ENCODE peak calls at places on chromosomes 2 and 18, in nine cellular contexts. One of them, this sample, is unnamed.

GRCh38 chr2:98664323-98664722 is 55.9 kb downstream of the UNC50 start:
- DNase-seq in AG10803: peak
- DNase-seq in fibroblast of mammary gland: peak
- DNase-seq in Calu3: peak
- DNase-seq in DND-41: peak
- DNase-seq in foreskin fibroblast: no peak
- DNase-seq in dorsolateral prefrontal cortex: no peak
- DNase-seq in esophagus squamous epithelium: no peak
- DNase-seq in stomach: no peak
- DNase-seq in this sample: no peak

GRCh38 chr2:160063895-160064577 is 1.6 kb upstream of the PLA2R1 start:
- DNase-seq in DND-41: no peak
- DNase-seq in esophagus squamous epithelium: no peak
- DNase-seq in fibroblast of mammary gland: no peak
- DNase-seq in Calu3: no peak
- DNase-seq in AG10803: no peak
- DNase-seq in stomach: no peak
- DNase-seq in foreskin fibroblast: no peak
- DNase-seq in dorsolateral prefrontal cortex: no peak
- DNase-seq in this sample: no peak

GRCh38 chr18:48328473-48329205 is 80.5 kb downstream of the ZBTB7C start:
- DNase-seq in esophagus squamous epithelium: no peak
- DNase-seq in foreskin fibroblast: peak
- DNase-seq in DND-41: no peak
- DNase-seq in fibroblast of mammary gland: peak
- DNase-seq in AG10803: peak
- DNase-seq in stomach: no peak
- DNase-seq in dorsolateral prefrontal cortex: no peak
- DNase-seq in Calu3: no peak
- DNase-seq in this sample: no peak

GRCh38 chr2:99756059-99756458 is 266.2 kb upstream of the REV1 start:
- DNase-seq in stomach: no peak
- DNase-seq in dorsolateral prefrontal cortex: no peak
- DNase-seq in fibroblast of mammary gland: no peak
- DNase-seq in AG10803: no peak
- DNase-seq in esophagus squamous epithelium: no peak
- DNase-seq in foreskin fibroblast: no peak
- DNase-seq in Calu3: no peak
- DNase-seq in DND-41: no peak
- DNase-seq in this sample: no peak

GRCh38 chr2:240256704-240257637 is 116.5 kb upstream of the OTOS start:
- DNase-seq in stomach: no peak
- DNase-seq in AG10803: no peak
- DNase-seq in Calu3: no peak
- DNase-seq in fibroblast of mammary gland: no peak
- DNase-seq in DND-41: no peak
- DNase-seq in dorsolateral prefrontal cortex: no peak
- DNase-seq in foreskin fibroblast: no peak
- DNase-seq in esophagus squamous epithelium: no peak
- DNase-seq in this sample: no peak

GRCh38 chr2:187567126-187567525 is 12.9 kb upstream of the TFPI start:
- DNase-seq in Calu3: no peak
- DNase-seq in dorsolateral prefrontal cortex: no peak
- DNase-seq in DND-41: no peak
- DNase-seq in stomach: no peak
- DNase-seq in AG10803: peak
- DNase-seq in foreskin fibroblast: peak
- DNase-seq in esophagus squamous epithelium: no peak
- DNase-seq in fibroblast of mammary gland: peak
- DNase-seq in this sample: no peak

GRCh38 chr2:151408788-151409600 is 708 bp upstream of the RIF1 start:
- DNase-seq in dorsolateral prefrontal cortex: no peak
- DNase-seq in esophagus squamous epithelium: no peak
- DNase-seq in DND-41: no peak
- DNase-seq in stomach: no peak
- DNase-seq in fibroblast of mammary gland: no peak
- DNase-seq in foreskin fibroblast: no peak
- DNase-seq in AG10803: no peak
- DNase-seq in Calu3: no peak
- DNase-seq in this sample: no peak

GRCh38 chr18:13500891-13501887 is 225.2 kb downstream of the FAM210A start:
- DNase-seq in esophagus squamous epithelium: no peak
- DNase-seq in foreskin fibroblast: peak
- DNase-seq in fibroblast of mammary gland: peak
- DNase-seq in dorsolateral prefrontal cortex: no peak
- DNase-seq in stomach: peak
- DNase-seq in Calu3: peak
- DNase-seq in DND-41: peak
- DNase-seq in AG10803: peak
- DNase-seq in this sample: no peak

GRCh38 chr2:137380610-137381009 is 583.7 kb upstream of the HNMT start:
- DNase-seq in fibroblast of mammary gland: no peak
- DNase-seq in esophagus squamous epithelium: no peak
- DNase-seq in foreskin fibroblast: no peak
- DNase-seq in dorsolateral prefrontal cortex: no peak
- DNase-seq in stomach: no peak
- DNase-seq in AG10803: peak
- DNase-seq in Calu3: no peak
- DNase-seq in DND-41: no peak
- DNase-seq in this sample: no peak

GRCh38 chr18:60686142-60686541 is 313.6 kb upstream of the MC4R start:
- DNase-seq in Calu3: no peak
- DNase-seq in fibroblast of mammary gland: no peak
- DNase-seq in AG10803: no peak
- DNase-seq in esophagus squamous epithelium: no peak
- DNase-seq in DND-41: no peak
- DNase-seq in foreskin fibroblast: no peak
- DNase-seq in dorsolateral prefrontal cortex: no peak
- DNase-seq in stomach: no peak
- DNase-seq in this sample: no peak

GRCh38 chr18:60684843-60685513 is 312.4 kb upstream of the MC4R start:
- DNase-seq in foreskin fibroblast: peak
- DNase-seq in AG10803: peak
- DNase-seq in esophagus squamous epithelium: no peak
- DNase-seq in dorsolateral prefrontal cortex: no peak
- DNase-seq in DND-41: no peak
- DNase-seq in fibroblast of mammary gland: peak
- DNase-seq in Calu3: no peak
- DNase-seq in stomach: no peak
- DNase-seq in this sample: no peak
- TF ChIP-seq CTCF in foreskin fibroblast: peak
- TF ChIP-seq CTCF in AG10803: peak
- TF ChIP-seq CTCF in esophagus squamous epithelium: peak
- TF ChIP-seq CTCF in dorsolateral prefrontal cortex: peak
- TF ChIP-seq CTCF in DND-41: peak
- TF ChIP-seq CTCF in fibroblast of mammary gland: peak
- TF ChIP-seq CTCF in Calu3: peak
- TF ChIP-seq CTCF in stomach: no peak
- TF ChIP-seq CTCF in this sample: no peak

DNA sequence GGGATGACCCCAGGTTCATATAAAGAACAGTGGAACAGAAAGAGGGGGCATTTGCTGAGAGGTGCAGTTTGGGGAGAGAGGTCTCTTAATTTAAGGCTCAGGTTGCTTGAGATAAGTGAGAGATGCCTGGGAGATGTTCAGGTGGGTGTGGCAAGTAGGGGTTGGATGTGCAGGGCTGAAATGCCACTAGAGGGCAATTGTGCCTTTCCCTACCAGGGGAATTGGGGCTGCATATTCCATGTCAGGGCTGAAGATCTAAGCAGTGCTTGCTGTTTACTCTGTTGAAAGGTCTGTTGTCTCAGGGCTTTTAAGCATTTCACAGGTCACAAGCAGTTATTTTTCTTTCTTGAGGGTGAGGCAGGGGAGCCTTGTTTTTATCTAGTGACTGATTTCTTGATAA is 7.8 kb downstream of the CCDC85A start:
- DNase-seq in AG10803: peak
- DNase-seq in foreskin fibroblast: no peak
- DNase-seq in dorsolateral prefrontal cortex: no peak
- DNase-seq in DND-41: no peak
- DNase-seq in stomach: no peak
- DNase-seq in Calu3: peak
- DNase-seq in fibroblast of mammary gland: peak
- DNase-seq in esophagus squamous epithelium: no peak
- DNase-seq in this sample: no peak
- TF ChIP-seq CTCF in AG10803: peak
- TF ChIP-seq CTCF in foreskin fibroblast: peak
- TF ChIP-seq CTCF in dorsolateral prefrontal cortex: peak
- TF ChIP-seq CTCF in DND-41: peak
- TF ChIP-seq CTCF in stomach: no peak
- TF ChIP-seq CTCF in Calu3: peak
- TF ChIP-seq CTCF in fibroblast of mammary gland: peak
- TF ChIP-seq CTCF in esophagus squamous epithelium: peak
- TF ChIP-seq CTCF in this sample: no peak

DNA sequence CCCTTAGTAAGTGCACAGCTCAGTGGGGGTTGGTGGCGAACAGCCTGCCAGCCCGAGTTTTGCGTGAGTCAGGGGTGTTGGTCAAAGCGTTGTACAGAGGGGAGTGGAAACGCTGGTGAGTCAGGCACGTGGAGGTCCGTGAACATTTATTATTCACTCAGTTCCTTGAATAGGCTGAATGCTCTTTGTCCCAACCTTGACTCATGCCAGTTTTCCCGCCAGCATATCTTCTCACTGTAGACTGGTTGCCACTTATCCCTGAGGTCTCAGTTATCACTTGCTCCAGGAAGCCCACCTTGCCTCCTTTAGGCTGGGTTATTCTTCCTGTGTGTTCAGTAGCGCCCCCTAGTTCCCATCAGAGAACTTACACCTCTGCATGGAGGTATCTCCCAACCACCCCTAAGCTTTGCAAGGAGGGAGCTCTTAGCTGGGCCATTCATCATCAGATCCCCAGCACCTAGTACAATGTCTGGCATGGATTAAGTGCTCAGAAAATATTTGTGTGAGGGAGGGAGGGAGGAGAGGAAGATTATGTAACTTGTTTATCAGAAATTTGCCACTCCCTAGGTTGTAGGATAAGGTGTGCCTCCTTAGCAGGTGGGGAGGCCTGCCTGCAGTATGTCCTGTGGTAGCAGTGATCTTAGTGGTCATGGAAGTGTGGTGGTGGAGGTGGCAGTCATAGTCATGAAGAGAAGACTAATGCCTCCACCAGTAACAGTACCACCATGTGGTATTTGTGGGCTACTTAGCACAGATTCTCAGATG is 72.1 kb downstream of the CABLES1 start:
- DNase-seq in dorsolateral prefrontal cortex: no peak
- DNase-seq in AG10803: no peak
- DNase-seq in esophagus squamous epithelium: no peak
- DNase-seq in Calu3: no peak
- DNase-seq in fibroblast of mammary gland: peak
- DNase-seq in foreskin fibroblast: no peak
- DNase-seq in stomach: peak
- DNase-seq in DND-41: no peak
- DNase-seq in this sample: no peak
- TF ChIP-seq CTCF in dorsolateral prefrontal cortex: no peak
- TF ChIP-seq CTCF in AG10803: peak
- TF ChIP-seq CTCF in esophagus squamous epithelium: peak
- TF ChIP-seq CTCF in Calu3: peak
- TF ChIP-seq CTCF in fibroblast of mammary gland: peak
- TF ChIP-seq CTCF in foreskin fibroblast: no peak
- TF ChIP-seq CTCF in stomach: no peak
- TF ChIP-seq CTCF in DND-41: peak
- TF ChIP-seq CTCF in this sample: no peak

DNA sequence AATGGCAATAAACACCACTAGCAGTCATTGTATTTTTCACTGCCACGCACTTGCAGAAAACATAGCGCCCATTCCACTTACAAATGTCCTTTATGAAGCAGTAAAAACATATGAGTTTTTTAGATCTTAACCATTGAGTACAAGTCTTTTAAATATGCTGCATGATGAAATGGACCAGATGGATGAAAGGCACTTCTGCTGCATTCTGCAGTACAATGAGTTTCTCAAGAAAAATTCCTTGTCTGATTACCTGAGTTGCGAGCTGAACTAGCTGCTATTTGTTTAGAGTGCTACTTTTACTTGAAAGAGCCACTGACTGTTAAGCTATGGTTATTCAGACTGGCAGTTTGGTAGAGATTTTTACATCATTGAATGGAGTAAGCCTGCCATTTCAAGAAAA is 825.5 kb upstream of the ACVR2A start:
- DNase-seq in stomach: no peak
- DNase-seq in AG10803: no peak
- DNase-seq in dorsolateral prefrontal cortex: no peak
- DNase-seq in Calu3: no peak
- DNase-seq in esophagus squamous epithelium: no peak
- DNase-seq in foreskin fibroblast: no peak
- DNase-seq in DND-41: no peak
- DNase-seq in fibroblast of mammary gland: no peak
- DNase-seq in this sample: no peak
- TF ChIP-seq CTCF in stomach: no peak
- TF ChIP-seq CTCF in AG10803: no peak
- TF ChIP-seq CTCF in dorsolateral prefrontal cortex: no peak
- TF ChIP-seq CTCF in Calu3: no peak
- TF ChIP-seq CTCF in esophagus squamous epithelium: no peak
- TF ChIP-seq CTCF in foreskin fibroblast: no peak
- TF ChIP-seq CTCF in DND-41: no peak
- TF ChIP-seq CTCF in fibroblast of mammary gland: no peak
- TF ChIP-seq CTCF in this sample: no peak

GRCh38 chr2:44136186-44136585 is 32.5 kb upstream of the PPM1B start:
- DNase-seq in AG10803: peak
- DNase-seq in foreskin fibroblast: peak
- DNase-seq in esophagus squamous epithelium: no peak
- DNase-seq in Calu3: no peak
- DNase-seq in stomach: no peak
- DNase-seq in fibroblast of mammary gland: peak
- DNase-seq in dorsolateral prefrontal cortex: no peak
- DNase-seq in DND-41: no peak
- DNase-seq in this sample: no peak
- TF ChIP-seq CTCF in AG10803: no peak
- TF ChIP-seq CTCF in foreskin fibroblast: no peak
- TF ChIP-seq CTCF in esophagus squamous epithelium: no peak
- TF ChIP-seq CTCF in Calu3: no peak
- TF ChIP-seq CTCF in stomach: no peak
- TF ChIP-seq CTCF in fibroblast of mammary gland: no peak
- TF ChIP-seq CTCF in dorsolateral prefrontal cortex: no peak
- TF ChIP-seq CTCF in DND-41: no peak
- TF ChIP-seq CTCF in this sample: no peak

GRCh38 chr2:238254095-238254494 is 14.3 kb upstream of the HES6 start:
- DNase-seq in dorsolateral prefrontal cortex: no peak
- DNase-seq in DND-41: no peak
- DNase-seq in stomach: no peak
- DNase-seq in AG10803: no peak
- DNase-seq in fibroblast of mammary gland: no peak
- DNase-seq in foreskin fibroblast: no peak
- DNase-seq in esophagus squamous epithelium: no peak
- DNase-seq in Calu3: no peak
- DNase-seq in this sample: no peak
- TF ChIP-seq CTCF in dorsolateral prefrontal cortex: no peak
- TF ChIP-seq CTCF in DND-41: no peak
- TF ChIP-seq CTCF in stomach: no peak
- TF ChIP-seq CTCF in AG10803: no peak
- TF ChIP-seq CTCF in fibroblast of mammary gland: no peak
- TF ChIP-seq CTCF in foreskin fibroblast: no peak
- TF ChIP-seq CTCF in esophagus squamous epithelium: no peak
- TF ChIP-seq CTCF in Calu3: no peak
- TF ChIP-seq CTCF in this sample: no peak